ENCODE peak calls at places on chromosomes 12 and 14, in ten cellular contexts. O is lung microvascular endothelial cell; K is activated T-cell treated with anti-CD3 and anti-CD28 coated beads, Interleukin-2, amount 50 U/mL, for 72 hours; C is AG08395; N is A172; Y is frontal cortex; R is nephron progenitor cell; F is neural crest cell; V is CD14-positive monocyte; E is AG09309. W is an unnamed sample.

GRCh38 chr12:93219947-93220346 is 157.8 kb upstream of the NUDT4 start:
- DNase-seq in N (no peak), R (no peak), K (no peak), Y (no peak), V (no peak), C (no peak), F (no peak), O (no peak), E (no peak), W (no peak)

GRCh38 chr14:96145116-96145864 is 59.3 kb upstream of the BDKRB2 start:
- DNase-seq in C (peak), O (peak), N (peak), K (no peak), R (no peak), F (no peak), E (peak), Y (no peak), V (no peak), W (no peak)

GRCh38 chr14:104650057-104650980 is 39.1 kb upstream of the INF2 start:
- DNase-seq in R (peak), K (peak), N (no peak), E (no peak), V (no peak), C (peak), F (peak), O (peak), Y (peak), W (no peak)

GRCh38 chr14:73661872-73662271 is 17.1 kb downstream of the DNAL1 start:
- DNase-seq in O (peak), F (no peak), N (peak), Y (no peak), E (no peak), V (no peak), C (no peak), K (no peak), R (no peak), W (no peak)

GRCh38 chr12:63034601-63035000 is 99.7 kb upstream of the PPM1H start:
- DNase-seq in R (no peak), V (no peak), F (no peak), C (no peak), O (no peak), K (no peak), E (no peak), Y (no peak), N (no peak), W (no peak)

GRCh38 chr12:68435816-68436215 is 103.7 kb upstream of the MDM1 start:
- DNase-seq in N (no peak), E (no peak), K (no peak), O (no peak), C (no peak), F (no peak), V (no peak), R (no peak), Y (no peak), W (no peak)

GRCh38 chr12:101229841-101230241 is 19.8 kb upstream of the SLC5A8 start:
- DNase-seq in Y (no peak), K (no peak), V (no peak), R (no peak), F (no peak), C (no peak), N (no peak), E (no peak), O (no peak), W (no peak)

GRCh38 chr14:51660720-51661119 is 9.0 kb downstream of the FRMD6 start:
- DNase-seq in O (no peak), E (no peak), K (no peak), Y (no peak), F (no peak), R (no peak), V (no peak), N (no peak), C (no peak), W (no peak)

GRCh38 chr12:24379493-24379892 is 430.0 kb upstream of the SOX5 start:
- DNase-seq in C (no peak), R (no peak), E (no peak), V (no peak), Y (no peak), F (no peak), N (no peak), K (no peak), O (no peak), W (no peak)